ENCODE peak calls at places on chromosomes 4 and X, in eight cellular contexts. B is HepG2, A is HCT116, R is GM23338, W is endothelial cell of umbilical vein, T is K562, P is GM12878, V is H1. H is an unnamed sample.

GRCh38 chrX:150806827-150807226 is 91.6 kb downstream of the CD99L2 start:
- DNase-seq in B (peak), A (no peak), R (no peak), W (no peak), T (no peak), P (no peak), V (no peak), H (no peak)

GRCh38 chr4:105544517-105544916 is 7.9 kb upstream of the ARHGEF38 start:
- DNase-seq in B (no peak), A (no peak), R (no peak), W (no peak), T (no peak), P (no peak), V (no peak), H (no peak)

GRCh38 chr4:159777689-159778088 is 674.8 kb downstream of the RAPGEF2 start:
- DNase-seq in B (no peak), A (no peak), R (no peak), W (no peak), T (no peak), P (no peak), V (no peak), H (peak)

GRCh38 chr4:76214269-76214628 is 625 bp upstream of the SCARB2 start:
- DNase-seq in B (no peak), A (no peak), R (peak), W (no peak), T (no peak), P (no peak), V (no peak), H (no peak)

GRCh38 chr4:77352192-77352591 is 195.2 kb downstream of the CCNG2 start:
- DNase-seq in B (no peak), A (no peak), R (no peak), W (no peak), T (no peak), P (no peak), V (no peak), H (no peak)

GRCh38 chrX:30150196-30150895 is 65.0 kb upstream of the MAGEB2 start:
- DNase-seq in B (no peak), A (no peak), R (no peak), W (no peak), T (no peak), P (no peak), V (no peak), H (no peak)

GRCh38 chrX:136209016-136209738 is 42.0 kb downstream of the MAP7D3 start:
- DNase-seq in B (no peak), A (no peak), R (peak), W (peak), T (peak), P (no peak), V (no peak), H (no peak)

GRCh38 chrX:427812-428725 is 41.4 kb upstream of the PPP2R3B start:
- DNase-seq in B (peak), A (no peak), R (peak), W (no peak), T (peak), P (no peak), V (peak), H (no peak)

GRCh38 chr4:19278665-19279064 is 973.0 kb upstream of the SLIT2 start:
- DNase-seq in B (no peak), A (no peak), R (no peak), W (no peak), T (no peak), P (no peak), V (no peak), H (no peak)

GRCh38 chr4:57233391-57233790 is 123.2 kb upstream of the IGFBP7 start:
- DNase-seq in B (no peak), A (no peak), R (no peak), W (peak), T (no peak), P (no peak), V (no peak), H (no peak)

GRCh38 chr4:20684852-20685763 is 15.2 kb upstream of the PACRGL start:
- DNase-seq in B (no peak), A (no peak), R (peak), W (peak), T (peak), P (no peak), V (no peak), H (no peak)

GRCh38 chrX:139091086-139091485 is 379.6 kb upstream of the FGF13 start:
- DNase-seq in B (no peak), A (no peak), R (no peak), W (no peak), T (no peak), P (no peak), V (no peak), H (no peak)

GRCh38 chrX:149513713-149514427 is 8.8 kb upstream of the IDS start:
- DNase-seq in B (no peak), A (no peak), R (no peak), W (peak), T (no peak), P (no peak), V (no peak), H (no peak)

GRCh38 chr4:55827582-55827981 is 8.0 kb downstream of the EXOC1L start:
- DNase-seq in B (no peak), A (no peak), R (no peak), W (no peak), T (no peak), P (no peak), V (no peak), H (no peak)

GRCh38 chrX:124435616-124436015 is 89.3 kb downstream of the SH2D1A start:
- DNase-seq in B (no peak), A (no peak), R (no peak), W (no peak), T (no peak), P (no peak), V (no peak), H (no peak)

GRCh38 chr4:6633091-6633906 is 7.2 kb upstream of the MRFAP1 start:
- DNase-seq in B (peak), A (no peak), R (peak), W (no peak), T (no peak), P (no peak), V (no peak), H (peak)

GRCh38 chrX:30580641-30581040 is 3.1 kb upstream of the TASL start:
- DNase-seq in B (no peak), A (no peak), R (no peak), W (no peak), T (no peak), P (no peak), V (no peak), H (no peak)

GRCh38 chr4:71052034-71052433 is 58.6 kb downstream of the DCK start:
- DNase-seq in B (no peak), A (no peak), R (no peak), W (no peak), T (no peak), P (no peak), V (no peak), H (no peak)

GRCh38 chrX:34893741-34894140 is 48.9 kb upstream of the FAM47B start:
- DNase-seq in B (no peak), A (no peak), R (no peak), W (peak), T (no peak), P (no peak), V (no peak), H (no peak)

GRCh38 chrX:130746709-130747347 is 156.2 kb downstream of the ENOX2 start:
- DNase-seq in B (peak), A (no peak), R (no peak), W (no peak), T (no peak), P (no peak), V (no peak), H (no peak)

GRCh38 chr4:143336828-143337599 is at the start of gene GAB1:
- DNase-seq in B (peak), A (no peak), R (peak), W (peak), T (peak), P (no peak), V (no peak), H (no peak)

GRCh38 chr4:139746430-139746829 is 80.8 kb downstream of the MGST2 start:
- DNase-seq in B (no peak), A (no peak), R (peak), W (no peak), T (no peak), P (no peak), V (no peak), H (no peak)

GRCh38 chr4:76485450-76485849 is 50.4 kb downstream of the SHROOM3 start:
- DNase-seq in B (peak), A (peak), R (peak), W (no peak), T (no peak), P (no peak), V (peak), H (no peak)

DNA sequence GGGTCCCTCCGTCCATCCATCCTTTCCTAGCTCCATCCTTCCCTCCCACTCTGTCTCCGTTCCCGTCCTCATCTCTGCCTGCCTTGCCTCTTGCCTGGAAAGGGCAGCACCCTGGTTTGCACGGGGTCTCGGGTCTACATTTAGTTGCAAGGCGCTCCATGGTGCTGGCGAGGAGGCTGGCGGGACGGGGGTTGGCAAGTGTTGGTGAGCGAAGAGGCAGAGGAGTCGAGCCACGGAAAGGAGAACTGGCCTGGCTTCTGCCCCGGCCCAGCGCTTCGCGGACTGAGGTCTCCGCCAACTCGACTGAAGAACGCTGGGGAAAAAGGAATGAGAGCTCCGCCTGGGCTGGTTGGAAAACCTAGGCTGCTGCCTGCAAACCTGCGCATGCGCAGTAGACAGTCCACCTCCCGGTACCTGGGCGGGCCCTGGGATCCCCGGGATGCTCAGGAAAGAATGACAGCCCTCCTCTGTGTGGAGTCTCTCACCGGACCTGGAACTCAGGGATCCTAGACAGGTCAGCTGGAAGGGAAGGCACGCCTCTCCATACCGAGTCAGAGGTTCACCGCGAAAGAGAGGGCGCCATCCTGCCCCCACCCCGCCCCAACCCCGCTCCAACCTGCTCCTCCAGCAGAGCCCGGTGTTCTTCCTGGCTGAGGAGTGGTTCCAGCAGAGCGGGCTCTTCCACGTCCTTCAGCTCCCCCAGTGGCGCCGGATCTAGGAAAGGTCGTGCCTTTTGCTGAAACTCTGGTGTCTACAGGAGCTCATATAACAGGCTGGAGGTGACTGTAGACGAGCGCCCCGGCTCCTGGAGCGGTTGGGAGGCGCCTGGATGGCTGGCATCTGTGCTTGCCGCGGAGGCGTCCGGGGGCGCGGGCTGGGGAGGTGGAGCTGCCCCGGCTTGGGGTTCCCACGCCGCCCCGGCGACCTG is 6.0 kb downstream of the FRG2 start:
- DNase-seq in B (peak), A (no peak), R (peak), W (no peak), T (peak), P (no peak), V (no peak), H (no peak)
- TF ChIP-seq EZH2 in B (no peak), A (no peak), R (peak), W (peak), T (no peak), P (no peak), V (no peak), H (no peak)

DNA sequence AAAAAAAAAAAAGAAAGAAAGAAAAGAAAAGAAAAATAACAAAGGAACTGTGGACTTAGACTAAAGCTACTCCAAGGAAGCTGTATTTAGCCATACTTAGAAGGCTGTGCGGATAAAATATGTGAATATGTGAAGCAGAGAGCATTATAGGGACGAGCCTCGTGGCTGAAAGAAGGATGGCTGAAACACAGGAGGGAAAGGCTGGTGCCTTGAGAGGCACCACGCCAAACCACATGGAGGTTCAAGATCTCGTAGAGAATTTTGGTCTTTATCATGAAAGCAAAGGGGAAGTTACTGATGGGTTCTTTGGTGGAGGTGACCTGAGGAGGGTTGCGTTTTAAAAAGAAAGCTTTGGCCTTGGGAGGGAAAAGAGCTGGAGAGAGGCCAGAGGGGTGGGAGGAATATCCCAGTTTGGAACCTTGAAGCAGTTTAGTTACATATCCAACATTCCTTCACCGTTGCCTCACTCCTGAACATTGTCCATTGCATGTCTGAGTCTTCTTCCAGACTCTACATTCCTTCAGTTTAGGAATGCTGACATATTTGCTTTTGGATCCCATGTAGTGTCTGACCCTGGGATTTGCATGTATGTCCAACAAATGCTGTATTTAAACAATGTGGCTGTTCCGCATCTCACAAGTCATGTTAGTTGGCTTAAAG is 82.5 kb downstream of the CPE start:
- DNase-seq in B (peak), A (no peak), R (no peak), W (no peak), T (no peak), P (no peak), V (no peak), H (no peak)
- H3K4me3 ChIP-seq in B (no peak), A (no peak), R (no peak), W (no peak), T (no peak), P (no peak), V (no peak), H (no peak)

GRCh38 chrX:39017062-39017461 is 215.8 kb downstream of the MID1IP1 start:
- DNase-seq in B (peak), A (no peak), R (no peak), W (no peak), T (no peak), P (no peak), V (no peak), H (no peak)

GRCh38 chrX:39020051-39020669 is 218.9 kb downstream of the MID1IP1 start:
- DNase-seq in B (no peak), A (no peak), R (no peak), W (no peak), T (no peak), P (no peak), V (no peak), H (no peak)

GRCh38 chrX:39016551-39016950 is 215.3 kb downstream of the MID1IP1 start:
- DNase-seq in B (no peak), A (no peak), R (no peak), W (no peak), T (no peak), P (no peak), V (no peak), H (no peak)

GRCh38 chrX:39018526-39018925 is 217.3 kb downstream of the MID1IP1 start:
- DNase-seq in B (no peak), A (no peak), R (no peak), W (no peak), T (no peak), P (no peak), V (no peak), H (no peak)

GRCh38 chrX:39017716-39018115 is 216.5 kb downstream of the MID1IP1 start:
- DNase-seq in B (peak), A (no peak), R (peak), W (no peak), T (no peak), P (no peak), V (no peak), H (no peak)
- TF ChIP-seq POLR2AphosphoS5 in B (no peak), A (no peak), R (no peak), W (no peak), T (no peak), P (no peak), V (no peak), H (no peak)

GRCh38 chr4:13523105-13523477 is 21.2 kb downstream of the NKX3-2 start:
- DNase-seq in B (no peak), A (no peak), R (no peak), W (no peak), T (peak), P (no peak), V (no peak), H (no peak)

GRCh38 chr4:13521047-13521446 is 23.3 kb downstream of the NKX3-2 start:
- DNase-seq in B (no peak), A (no peak), R (peak), W (no peak), T (peak), P (no peak), V (no peak), H (no peak)

GRCh38 chr4:13524504-13525243 is 19.6 kb downstream of the NKX3-2 start:
- DNase-seq in B (no peak), A (no peak), R (peak), W (no peak), T (peak), P (no peak), V (no peak), H (no peak)

GRCh38 chr4:13523591-13524503 is 20.5 kb downstream of the NKX3-2 start:
- DNase-seq in B (no peak), A (no peak), R (peak), W (no peak), T (peak), P (no peak), V (no peak), H (no peak)

GRCh38 chr4:13522282-13523104 is 21.8 kb downstream of the NKX3-2 start:
- DNase-seq in B (no peak), A (no peak), R (peak), W (no peak), T (peak), P (no peak), V (no peak), H (no peak)
- TF ChIP-seq EZH2 in B (no peak), A (no peak), R (peak), W (peak), T (no peak), P (peak), V (peak), H (no peak)

H was measured in SK-N-MC.